ENCODE peak calls at places on chromosome 17, in five cellular contexts. Y is GM23248, D is PC-9, P is OCI-LY7, F is SK-N-SH. I is an unnamed sample.

GRCh38 chr17:4204190-4204589 is 59.6 kb downstream of the ANKFY1 start:
- DNase-seq in Y (peak; percentile 71), D (no peak), P (no peak), F (no peak), I (no peak)

GRCh38 chr17:64001763-64002529 is 3.8 kb downstream of the PRR29 start:
- DNase-seq in Y (no peak), D (no peak), P (no peak), F (peak; percentile 27), I (no peak)

GRCh38 chr17:4607773-4608187 is 23.5 kb downstream of the SMTNL2 start:
- DNase-seq in Y (peak; percentile 60), D (no peak), P (no peak), F (no peak), I (peak; percentile 83)

GRCh38 chr17:42142371-42142896 is 12.4 kb downstream of the RAB5C start:
- DNase-seq in Y (peak; percentile 92), D (no peak), P (no peak), F (no peak), I (no peak)

GRCh38 chr17:35523296-35523695 is 14.2 kb downstream of the SLFN12L start:
- DNase-seq in Y (no peak), D (no peak), P (no peak), F (no peak), I (no peak)

GRCh38 chr17:39591958-39592954 is 15.5 kb downstream of the NEUROD2 start:
- DNase-seq in Y (peak; percentile 49), D (peak; percentile 51), P (peak; percentile 50), F (peak; percentile 62), I (peak; percentile 88)

GRCh38 chr17:17822189-17822978 is 14.4 kb downstream of the SREBF1 start:
- DNase-seq in Y (peak; percentile 84), D (no peak), P (no peak), F (no peak), I (no peak)

GRCh38 chr17:12546983-12547382 is 118.7 kb upstream of the MYOCD start:
- DNase-seq in Y (no peak), D (no peak), P (no peak), F (no peak), I (no peak)

GRCh38 chr17:5297245-5297644 is 15.2 kb downstream of the RABEP1 start:
- DNase-seq in Y (no peak), D (no peak), P (no peak), F (no peak), I (no peak)

GRCh38 chr17:32102697-32103096 is 39.6 kb upstream of the RHOT1 start:
- DNase-seq in Y (peak; percentile 37), D (no peak), P (no peak), F (no peak), I (no peak)

GRCh38 chr17:8857919-8858318 is 9.6 kb downstream of the PIK3R6 start:
- DNase-seq in Y (peak; percentile 87), D (no peak), P (peak; percentile 84), F (no peak), I (no peak)

GRCh38 chr17:40361925-40362695 is 2.4 kb downstream of the GJD3 start:
- DNase-seq in Y (no peak), D (no peak), P (peak; percentile 17), F (peak; percentile 32), I (no peak)

GRCh38 chr17:35588196-35588920 is 1.2 kb downstream of the AP2B1 start:
- DNase-seq in Y (peak; percentile 80), D (peak; percentile 99), P (no peak), F (no peak), I (peak; percentile 73)

GRCh38 chr17:33725675-33726271 is 432.7 kb upstream of the ASIC2 start:
- DNase-seq in Y (peak; percentile 48), D (no peak), P (peak; percentile 29), F (peak; percentile 70), I (peak; percentile 65)

GRCh38 chr17:44006581-44007345 is 2.3 kb downstream of the NAGS start:
- DNase-seq in Y (peak; percentile 98), D (peak; percentile 88), P (peak; percentile 96), F (peak; percentile 98), I (peak; percentile 99)

GRCh38 chr17:65020284-65020683 is 36.3 kb downstream of the GNA13 start:
- DNase-seq in Y (peak; percentile 88), D (peak; percentile 78), P (no peak), F (no peak), I (peak; percentile 14)

DNA sequence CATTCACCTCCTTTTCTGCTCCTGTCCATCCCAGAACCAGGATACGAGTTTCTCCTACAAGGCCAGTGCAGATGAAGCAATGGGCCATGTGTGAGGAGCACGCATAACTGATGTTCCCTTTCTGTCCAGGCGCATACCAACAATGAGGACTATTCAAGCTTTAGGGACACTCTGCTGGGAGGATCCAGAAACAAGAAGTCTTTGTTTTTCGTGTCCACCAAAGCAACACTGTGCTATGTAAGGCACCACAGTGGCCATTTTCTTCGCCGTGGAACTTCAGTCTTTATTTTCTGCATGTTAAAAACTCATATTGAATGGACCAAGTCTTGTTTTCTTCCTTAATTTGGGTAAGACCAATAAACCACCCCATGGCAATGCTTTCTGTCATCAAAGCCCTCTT is 143.9 kb upstream of the RCVRN start:
- DNase-seq in Y (no peak), D (no peak), P (no peak), F (no peak), I (no peak)
- H3K4me2 ChIP-seq in Y (no peak overlapping the region), D (no peak overlapping the region), P (no peak overlapping the region), F (no peak overlapping the region), I (no peak overlapping the region)

GRCh38 chr17:67544364-67544763 is 167.3 kb downstream of the PITPNC1 start:
- DNase-seq in Y (no peak), D (no peak), P (no peak), F (no peak), I (no peak)

GRCh38 chr17:67546578-67547527 is 169.8 kb downstream of the PITPNC1 start:
- DNase-seq in Y (peak; percentile 38), D (no peak), P (peak; percentile 24), F (no peak), I (peak; percentile 51)

DNA sequence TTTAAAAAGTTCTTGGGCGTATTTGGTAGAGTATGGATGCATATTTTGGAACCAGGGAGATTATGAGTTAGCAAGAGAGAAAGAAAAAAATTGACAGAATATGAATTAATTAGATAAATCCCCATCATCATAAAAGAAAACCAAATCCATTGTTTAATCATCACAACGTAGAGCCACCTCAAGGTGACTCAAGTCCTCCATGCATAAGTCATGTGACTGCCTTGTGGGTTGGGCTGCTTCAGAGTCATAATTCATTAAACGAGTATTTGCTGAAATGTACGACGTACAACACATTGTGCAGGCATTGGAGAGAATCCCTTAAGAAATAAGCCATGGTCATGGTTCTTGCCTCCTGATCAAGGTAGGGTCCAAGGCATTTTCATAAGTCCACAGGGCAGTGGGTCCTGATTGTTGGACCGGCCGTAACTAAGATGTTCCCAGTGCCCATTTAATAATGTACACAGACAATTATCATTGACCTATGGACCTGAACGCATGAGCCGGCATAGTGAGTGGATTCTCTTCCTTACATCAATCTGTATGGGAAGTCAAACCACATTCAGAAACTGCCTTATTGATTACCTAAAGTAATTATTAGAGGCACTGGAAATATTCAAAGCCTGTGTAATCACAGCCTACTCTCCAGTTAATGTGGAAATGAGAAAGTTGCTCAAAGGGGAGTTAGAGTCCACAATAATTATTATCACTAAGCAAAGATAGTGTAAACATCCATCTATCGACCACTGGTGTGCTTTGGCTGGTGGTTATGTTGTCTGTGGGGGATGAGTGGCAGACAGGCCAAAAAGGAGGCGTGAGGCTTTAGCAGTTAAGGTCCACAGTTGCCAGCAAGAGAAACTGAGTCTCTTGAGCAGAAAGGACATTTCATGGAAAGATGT is 165.4 kb downstream of the PITPNC1 start:
- DNase-seq in Y (no peak), D (no peak), P (no peak), F (no peak), I (no peak)
- H3K27ac ChIP-seq in Y (no peak overlapping the region), D (no peak overlapping the region), P (no peak overlapping the region), F (no peak overlapping the region), I (no peak overlapping the region)

GRCh38 chr17:68403122-68403521 is 54.2 kb downstream of the WIPI1 start:
- DNase-seq in Y (peak; percentile 29), D (no peak), P (no peak), F (no peak), I (no peak)
- H3K9me2 ChIP-seq in Y (no peaks in the 10 kb centered on the region), D (no peaks in the 10 kb centered on the region), P (no peaks in the 10 kb centered on the region), F (no peaks in the 10 kb centered on the region), I (no peaks in the 10 kb centered on the region)

DNA sequence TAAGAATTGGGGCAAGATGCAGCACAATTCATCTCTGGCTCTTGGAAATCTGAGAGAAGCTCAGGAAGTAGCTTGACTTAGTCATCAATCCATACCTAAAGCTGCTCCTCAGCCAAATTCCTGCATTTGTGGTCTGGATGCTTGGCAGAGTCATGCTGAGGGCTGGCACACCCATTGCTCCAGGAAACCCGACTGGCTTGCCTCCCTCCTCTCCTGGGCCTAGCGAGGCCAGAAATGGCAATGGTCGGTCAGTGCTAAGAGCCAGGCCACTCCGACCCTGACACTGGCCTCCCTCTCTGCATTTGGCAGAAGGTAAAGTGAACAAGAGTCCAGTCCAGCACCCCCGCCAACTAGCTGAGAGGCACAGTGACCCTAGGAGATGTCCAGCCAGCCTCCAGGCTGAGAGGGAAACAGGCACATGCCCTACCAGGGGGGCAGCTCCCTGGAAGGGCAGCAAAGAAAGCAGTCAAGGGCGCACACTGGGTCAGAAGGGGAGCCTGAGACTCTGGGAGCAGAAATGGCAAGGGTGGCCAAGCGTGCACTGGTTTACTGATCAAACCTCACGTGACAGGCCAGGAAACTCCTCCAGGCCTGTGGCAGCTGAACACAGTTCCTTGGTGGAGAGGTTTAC is 10.0 kb downstream of the POLDIP2 start:
- DNase-seq in Y (peak; percentile 95), D (peak; percentile 89), P (no peak), F (no peak), I (no peak)
- H3K4me2 ChIP-seq in Y (peak overlapping the region; percentile 19), D (peak overlapping the region; percentile 39), P (no peak overlapping the region), F (peak overlapping the region; percentile 53), I (no peak overlapping the region)

DNA sequence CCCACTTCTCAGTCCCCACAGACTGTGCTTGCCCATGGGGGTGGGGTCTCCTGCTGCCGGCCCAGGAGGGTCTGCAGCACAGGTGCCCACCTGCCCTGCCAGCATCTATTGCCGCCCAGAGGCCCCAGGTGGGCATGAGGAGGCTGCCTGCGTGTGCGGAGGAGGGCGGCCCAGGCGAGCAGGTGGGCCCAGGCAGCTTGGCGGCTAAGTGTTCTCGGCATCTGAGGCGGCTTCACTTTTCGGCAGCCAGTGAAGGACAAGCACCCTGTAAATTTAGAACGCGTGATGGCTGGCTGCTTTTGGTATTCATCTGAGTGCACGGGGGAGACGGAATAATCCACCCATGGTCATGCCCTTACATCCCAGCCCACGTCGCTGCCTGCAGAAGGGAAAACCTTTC is 79.7 kb downstream of the RBFOX3 start:
- DNase-seq in Y (no peak), D (no peak), P (no peak), F (no peak), I (no peak)
- H3K27ac ChIP-seq in Y (no peak overlapping the region), D (no peak overlapping the region), P (no peak overlapping the region), F (no peak overlapping the region), I (no peak overlapping the region)

I was measured in hepatocyte.